ENCODE peak calls at places on chromosomes 1 and 21, in four cellular contexts. One of them, this sample, is unnamed. For H3K4me1 and H3K36me3, the result is how much of the 10 kb centered on the place peaks cover.

GRCh38 chr21:15293251-15293650 is 228.5 kb upstream of the NRIP1 start:
- DNase-seq in heart right ventricle: no peak
- DNase-seq in upper lobe of right lung: no peak
- DNase-seq in ascending aorta: no peak
- DNase-seq in this sample: no peak

GRCh38 chr1:107009286-107009685 is 47.2 kb upstream of the PRMT6 start:
- DNase-seq in upper lobe of right lung: no peak
- DNase-seq in heart right ventricle: no peak
- DNase-seq in ascending aorta: no peak
- DNase-seq in this sample: peak

GRCh38 chr1:23007106-23007505 is 8.5 kb downstream of the TEX46 start:
- DNase-seq in ascending aorta: no peak
- DNase-seq in upper lobe of right lung: no peak
- DNase-seq in heart right ventricle: no peak
- DNase-seq in this sample: no peak

GRCh38 chr1:205497351-205497750 is 7.1 kb upstream of the CDK18 start:
- DNase-seq in ascending aorta: no peak
- DNase-seq in upper lobe of right lung: no peak
- DNase-seq in heart right ventricle: no peak
- DNase-seq in this sample: no peak

GRCh38 chr1:79887059-79887458 is 880.5 kb upstream of the ADGRL4 start:
- DNase-seq in upper lobe of right lung: no peak
- DNase-seq in heart right ventricle: peak
- DNase-seq in ascending aorta: no peak
- DNase-seq in this sample: no peak

GRCh38 chr1:52032785-52033131 is 852 bp downstream of the KTI12 start:
- DNase-seq in heart right ventricle: peak
- DNase-seq in upper lobe of right lung: no peak
- DNase-seq in ascending aorta: peak
- DNase-seq in this sample: no peak

GRCh38 chr1:116382321-116382720 is 9.3 kb downstream of the ATP1A1 start:
- DNase-seq in ascending aorta: no peak
- DNase-seq in heart right ventricle: no peak
- DNase-seq in upper lobe of right lung: no peak
- DNase-seq in this sample: no peak

GRCh38 chr1:182520746-182521145 is 68.3 kb downstream of the RNASEL start:
- DNase-seq in heart right ventricle: no peak
- DNase-seq in ascending aorta: no peak
- DNase-seq in upper lobe of right lung: no peak
- DNase-seq in this sample: no peak

GRCh38 chr1:153968000-153968363 is 280 bp downstream of the CREB3L4 start:
- DNase-seq in upper lobe of right lung: peak
- DNase-seq in ascending aorta: no peak
- DNase-seq in heart right ventricle: no peak
- DNase-seq in this sample: no peak

GRCh38 chr1:244995602-244996400 is 131.5 kb upstream of the HNRNPU start:
- DNase-seq in upper lobe of right lung: no peak
- DNase-seq in heart right ventricle: no peak
- DNase-seq in ascending aorta: no peak
- DNase-seq in this sample: no peak

GRCh38 chr1:83849191-83850061 is 149.5 kb downstream of the TTLL7 start:
- DNase-seq in heart right ventricle: no peak
- DNase-seq in ascending aorta: no peak
- DNase-seq in upper lobe of right lung: no peak
- DNase-seq in this sample: no peak

GRCh38 chr1:117985973-117986372 is 56.4 kb downstream of the WDR3 start:
- DNase-seq in ascending aorta: no peak
- DNase-seq in heart right ventricle: no peak
- DNase-seq in upper lobe of right lung: no peak
- DNase-seq in this sample: no peak

GRCh38 chr1:24391882-24392603 is 21.5 kb downstream of the STPG1 start:
- DNase-seq in ascending aorta: peak
- DNase-seq in upper lobe of right lung: peak
- DNase-seq in heart right ventricle: peak
- DNase-seq in this sample: no peak

GRCh38 chr21:19228241-19228640 is 824.7 kb upstream of the TMPRSS15 start:
- DNase-seq in upper lobe of right lung: no peak
- DNase-seq in ascending aorta: no peak
- DNase-seq in heart right ventricle: no peak
- DNase-seq in this sample: no peak

GRCh38 chr1:230267338-230268065 is 158.6 kb downstream of the PGBD5 start:
- DNase-seq in upper lobe of right lung: peak
- DNase-seq in ascending aorta: peak
- DNase-seq in heart right ventricle: no peak
- DNase-seq in this sample: no peak

GRCh38 chr1:154557248-154557938 is 1.1 kb downstream of the UBE2Q1 start:
- DNase-seq in upper lobe of right lung: no peak
- DNase-seq in heart right ventricle: no peak
- DNase-seq in ascending aorta: no peak
- DNase-seq in this sample: no peak

GRCh38 chr1:193019442-193020026 is 39.6 kb downstream of the UCHL5 start:
- DNase-seq in ascending aorta: no peak
- DNase-seq in heart right ventricle: peak
- DNase-seq in upper lobe of right lung: no peak
- DNase-seq in this sample: peak

GRCh38 chr1:8116892-8117262 is 90.8 kb upstream of the ERRFI1 start:
- DNase-seq in ascending aorta: peak
- DNase-seq in upper lobe of right lung: no peak
- DNase-seq in heart right ventricle: peak
- DNase-seq in this sample: peak
- H3K4me1 ChIP-seq in ascending aorta: under half
- H3K4me1 ChIP-seq in upper lobe of right lung: under half
- H3K4me1 ChIP-seq in heart right ventricle: half or more
- H3K4me1 ChIP-seq in this sample: half or more

GRCh38 chr21:37202221-37202805 is 64.8 kb downstream of the VPS26C start:
- DNase-seq in upper lobe of right lung: no peak
- DNase-seq in heart right ventricle: no peak
- DNase-seq in ascending aorta: no peak
- DNase-seq in this sample: no peak
- H3K36me3 ChIP-seq in upper lobe of right lung: half or more
- H3K36me3 ChIP-seq in heart right ventricle: half or more
- H3K36me3 ChIP-seq in ascending aorta: under half
- H3K36me3 ChIP-seq in this sample: half or more

DNA sequence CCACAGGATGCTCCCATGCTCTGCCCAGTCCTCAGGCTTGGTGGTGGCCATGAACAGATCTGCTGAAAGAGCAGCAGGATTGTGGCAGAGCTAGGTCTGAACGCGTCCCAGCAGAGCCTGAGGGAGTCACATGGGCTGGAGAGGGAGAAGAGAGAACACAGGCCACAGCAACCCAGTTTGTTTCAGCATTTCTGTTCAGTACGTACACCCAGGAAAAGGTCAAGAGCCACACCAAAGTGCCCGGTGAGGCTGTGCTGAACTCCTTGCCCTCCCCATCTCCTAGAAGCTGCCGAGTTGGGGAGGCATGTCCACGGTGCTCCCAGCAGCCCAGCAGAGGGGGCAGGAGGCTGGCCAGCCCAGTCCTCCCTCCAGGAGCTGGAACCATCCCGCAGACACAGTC is 5.5 kb downstream of the PKP1 start:
- DNase-seq in upper lobe of right lung: no peak
- DNase-seq in ascending aorta: no peak
- DNase-seq in heart right ventricle: no peak
- DNase-seq in this sample: no peak
- H3K4me1 ChIP-seq in upper lobe of right lung: under half
- H3K4me1 ChIP-seq in ascending aorta: under half
- H3K4me1 ChIP-seq in heart right ventricle: under half
- H3K4me1 ChIP-seq in this sample: under half

GRCh38 chr1:16605213-16605525 is 8.2 kb downstream of the NBPF1 start:
- DNase-seq in ascending aorta: no peak
- DNase-seq in heart right ventricle: no peak
- DNase-seq in upper lobe of right lung: no peak
- DNase-seq in this sample: no peak
- H3K36me3 ChIP-seq in ascending aorta: under half
- H3K36me3 ChIP-seq in heart right ventricle: under half
- H3K36me3 ChIP-seq in upper lobe of right lung: under half
- H3K36me3 ChIP-seq in this sample: under half

GRCh38 chr1:163248064-163248463 is 45.3 kb upstream of the RGS5 start:
- DNase-seq in ascending aorta: no peak
- DNase-seq in upper lobe of right lung: no peak
- DNase-seq in heart right ventricle: no peak
- DNase-seq in this sample: no peak
- H3K4me1 ChIP-seq in ascending aorta: under half
- H3K4me1 ChIP-seq in upper lobe of right lung: under half
- H3K4me1 ChIP-seq in heart right ventricle: under half
- H3K4me1 ChIP-seq in this sample: under half

DNA sequence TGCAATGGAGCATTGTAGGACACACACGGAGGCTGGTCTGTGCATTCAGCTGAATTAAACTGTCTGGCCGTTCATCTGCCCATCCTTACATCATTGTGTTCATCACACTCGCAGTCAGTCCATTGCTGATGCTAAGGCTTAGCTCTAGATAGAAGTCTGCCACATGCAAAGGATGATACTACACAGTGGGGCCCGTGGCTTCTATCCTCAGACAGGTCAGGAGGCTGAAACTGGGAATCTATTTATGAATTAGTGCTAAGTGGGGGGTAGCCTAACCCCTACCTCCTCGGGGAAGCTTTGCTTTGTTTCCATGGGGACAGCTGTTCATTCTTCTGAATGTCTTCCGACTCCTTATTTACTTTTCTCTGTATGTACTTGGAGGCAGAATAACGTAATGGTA is 60.5 kb downstream of the CNIH3 start:
- DNase-seq in heart right ventricle: no peak
- DNase-seq in upper lobe of right lung: no peak
- DNase-seq in ascending aorta: no peak
- DNase-seq in this sample: no peak
- H3K36me3 ChIP-seq in heart right ventricle: under half
- H3K36me3 ChIP-seq in upper lobe of right lung: under half
- H3K36me3 ChIP-seq in ascending aorta: under half
- H3K36me3 ChIP-seq in this sample: under half

DNA sequence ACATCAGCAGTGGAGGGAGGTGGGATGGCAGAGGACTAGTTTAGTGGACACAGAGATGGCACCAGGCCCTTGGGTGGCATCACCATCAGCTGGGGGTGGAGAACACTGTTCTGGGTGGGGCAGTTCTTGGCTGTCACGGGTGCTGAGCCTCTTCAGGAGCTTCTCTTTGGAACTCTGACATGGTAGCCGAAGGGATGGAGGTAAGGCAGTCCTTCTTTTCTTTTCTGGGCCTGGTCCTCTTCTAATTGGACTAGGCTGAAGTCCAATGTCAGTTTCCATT is 8.3 kb upstream of the MEF2D start:
- DNase-seq in upper lobe of right lung: no peak
- DNase-seq in ascending aorta: no peak
- DNase-seq in heart right ventricle: no peak
- DNase-seq in this sample: no peak
- H3K4me1 ChIP-seq in upper lobe of right lung: half or more
- H3K4me1 ChIP-seq in ascending aorta: under half
- H3K4me1 ChIP-seq in heart right ventricle: half or more
- H3K4me1 ChIP-seq in this sample: under half

GRCh38 chr1:37808369-37809319 is 636 bp upstream of the YRDC start:
- DNase-seq in upper lobe of right lung: peak
- DNase-seq in heart right ventricle: peak
- DNase-seq in ascending aorta: peak
- DNase-seq in this sample: peak

GRCh38 chr1:37807220-37807554 is 403 bp upstream of the C1orf122 start:
- DNase-seq in heart right ventricle: no peak
- DNase-seq in upper lobe of right lung: no peak
- DNase-seq in ascending aorta: no peak
- DNase-seq in this sample: no peak

GRCh38 chr1:37807555-37808368 is at the start of the genes C1orf122 and YRDC:
- DNase-seq in heart right ventricle: peak
- DNase-seq in ascending aorta: peak
- DNase-seq in upper lobe of right lung: peak
- DNase-seq in this sample: peak

GRCh38 chr1:37811027-37811655 is 3.1 kb upstream of the YRDC start:
- DNase-seq in heart right ventricle: peak
- DNase-seq in ascending aorta: peak
- DNase-seq in upper lobe of right lung: peak
- DNase-seq in this sample: peak

DNA sequence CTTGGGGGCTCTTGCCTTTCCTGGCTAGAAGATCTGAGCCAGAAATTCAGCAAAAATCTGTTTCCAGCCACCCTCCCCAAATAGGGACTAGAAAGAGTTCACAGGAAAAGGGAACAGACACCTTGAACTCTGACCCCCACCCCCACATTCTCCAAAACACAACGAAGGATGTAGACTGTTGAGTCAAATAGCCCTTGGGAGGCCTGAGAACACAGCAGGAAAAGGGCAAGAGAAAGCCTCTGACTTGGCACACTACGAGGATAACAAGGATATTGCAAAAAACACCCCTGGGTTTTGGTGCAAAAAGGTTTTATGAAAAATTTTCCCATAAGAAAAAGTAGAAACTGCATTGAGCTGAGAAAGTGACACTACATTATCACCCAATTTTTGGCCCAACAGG is 1.9 kb upstream of the YRDC start:
- DNase-seq in heart right ventricle: no peak
- DNase-seq in upper lobe of right lung: no peak
- DNase-seq in ascending aorta: no peak
- DNase-seq in this sample: no peak
- H3K36me3 ChIP-seq in heart right ventricle: half or more
- H3K36me3 ChIP-seq in upper lobe of right lung: under half
- H3K36me3 ChIP-seq in ascending aorta: under half
- H3K36me3 ChIP-seq in this sample: under half

GRCh38 chr1:164649146-164649545 is 90.2 kb downstream of the PBX1 start:
- DNase-seq in heart right ventricle: no peak
- DNase-seq in ascending aorta: no peak
- DNase-seq in upper lobe of right lung: no peak
- DNase-seq in this sample: no peak
- H3K4me1 ChIP-seq in heart right ventricle: under half
- H3K4me1 ChIP-seq in ascending aorta: under half
- H3K4me1 ChIP-seq in upper lobe of right lung: under half
- H3K4me1 ChIP-seq in this sample: under half

GRCh38 chr21:41620541-41620940 is 112.6 kb upstream of the TMPRSS2 start:
- DNase-seq in ascending aorta: no peak
- DNase-seq in heart right ventricle: no peak
- DNase-seq in upper lobe of right lung: peak
- DNase-seq in this sample: no peak
- H3K36me3 ChIP-seq in ascending aorta: under half
- H3K36me3 ChIP-seq in heart right ventricle: under half
- H3K36me3 ChIP-seq in upper lobe of right lung: under half
- H3K36me3 ChIP-seq in this sample: under half

This sample was measured in tibial nerve.